ENCODE peak calls at places on chromosomes 2 and 18, in four cellular contexts. L, M, X and J are unnamed samples.
A peak's percentile ranks its signal among the peaks of the same experiment; 100 is the strongest.

GRCh38 chr2:240131941-240132650 is 4.0 kb downstream of the COPS9 start:
- DNase-seq in X (no peak), L (peak; percentile 66), M (no peak), J (no peak)

GRCh38 chr2:114068438-114068837 is 178.5 kb downstream of the ACTR3 start:
- DNase-seq in X (no peak), L (no peak), M (no peak), J (no peak)

GRCh38 chr2:16279641-16280040 is 339.3 kb downstream of the MYCN start:
- DNase-seq in M (no peak), L (no peak), X (no peak), J (no peak)

GRCh38 chr2:8455236-8456148 is 226.4 kb upstream of the ID2 start:
- DNase-seq in M (no peak), X (no peak), L (no peak), J (no peak)

GRCh38 chr2:62692225-62692624 is 13.3 kb upstream of the EHBP1 start:
- DNase-seq in X (no peak), L (no peak), M (no peak), J (no peak)

GRCh38 chr2:102540882-102541281 is 67.9 kb downstream of the SLC9A4 start:
- DNase-seq in L (no peak), X (peak; percentile 66), M (no peak), J (no peak)

GRCh38 chr18:34352385-34353163 is 127.9 kb upstream of the NOL4 start:
- DNase-seq in X (no peak), L (no peak), M (no peak), J (no peak)

GRCh38 chr2:173323371-173323770 is 31.3 kb upstream of the CDCA7 start:
- DNase-seq in M (no peak), X (no peak), L (no peak), J (no peak)

GRCh38 chr18:74718312-74718711 is 120.6 kb downstream of the ZNF407 start:
- DNase-seq in L (no peak), X (no peak), M (no peak), J (no peak)

GRCh38 chr2:191691016-191691725 is 13.2 kb downstream of the NABP1 start:
- DNase-seq in M (peak; percentile 61), X (peak; percentile 59), L (no peak), J (peak; percentile 35)

GRCh38 chr2:191687867-191688266 is 9.9 kb downstream of the NABP1 start:
- DNase-seq in L (no peak), M (no peak), X (no peak), J (no peak)

GRCh38 chr2:191686658-191687057 is 8.7 kb downstream of the NABP1 start:
- DNase-seq in L (no peak), M (no peak), X (no peak), J (no peak)

GRCh38 chr2:191690327-191690726 is 12.4 kb downstream of the NABP1 start:
- DNase-seq in L (no peak), M (no peak), X (no peak), J (no peak)

GRCh38 chr2:191688934-191689695 is 11.2 kb downstream of the NABP1 start:
- DNase-seq in M (peak; percentile 57), X (no peak), L (no peak), J (no peak)
- TF ChIP-seq POLR2A in M (no peak), X (no peak), L (no peak), J (no peak)

DNA sequence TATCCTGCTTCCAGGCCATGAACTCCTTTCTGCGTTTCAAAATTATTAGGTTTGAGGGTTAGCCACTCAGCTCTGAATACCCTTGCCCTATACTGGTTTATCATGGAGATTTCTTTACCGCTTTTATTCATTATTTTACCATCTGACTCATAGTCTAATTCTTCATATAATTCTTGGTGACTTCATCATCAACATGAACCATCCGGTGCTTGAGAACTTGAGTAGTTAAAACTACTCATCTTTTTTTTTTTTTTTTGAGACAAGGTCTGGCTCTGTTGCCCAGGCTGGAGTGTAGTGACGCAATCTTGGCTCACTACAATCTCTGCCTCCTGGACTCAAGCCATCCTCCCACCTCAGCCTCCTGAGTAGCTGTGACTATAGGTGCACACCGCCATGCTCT is 94.2 kb upstream of the LHCGR start:
- DNase-seq in M (no peak), L (no peak), X (no peak), J (no peak)
- TF ChIP-seq POLR2AphosphoS5 in M (no peak), L (no peak), X (no peak), J (no peak)

GRCh38 chr18:47286776-47287410 is 35.4 kb upstream of the SKOR2 start:
- DNase-seq in X (no peak), M (no peak), L (no peak), J (no peak)
- TF ChIP-seq POLR2A in X (no peak), M (no peak), L (no peak), J (no peak)

DNA sequence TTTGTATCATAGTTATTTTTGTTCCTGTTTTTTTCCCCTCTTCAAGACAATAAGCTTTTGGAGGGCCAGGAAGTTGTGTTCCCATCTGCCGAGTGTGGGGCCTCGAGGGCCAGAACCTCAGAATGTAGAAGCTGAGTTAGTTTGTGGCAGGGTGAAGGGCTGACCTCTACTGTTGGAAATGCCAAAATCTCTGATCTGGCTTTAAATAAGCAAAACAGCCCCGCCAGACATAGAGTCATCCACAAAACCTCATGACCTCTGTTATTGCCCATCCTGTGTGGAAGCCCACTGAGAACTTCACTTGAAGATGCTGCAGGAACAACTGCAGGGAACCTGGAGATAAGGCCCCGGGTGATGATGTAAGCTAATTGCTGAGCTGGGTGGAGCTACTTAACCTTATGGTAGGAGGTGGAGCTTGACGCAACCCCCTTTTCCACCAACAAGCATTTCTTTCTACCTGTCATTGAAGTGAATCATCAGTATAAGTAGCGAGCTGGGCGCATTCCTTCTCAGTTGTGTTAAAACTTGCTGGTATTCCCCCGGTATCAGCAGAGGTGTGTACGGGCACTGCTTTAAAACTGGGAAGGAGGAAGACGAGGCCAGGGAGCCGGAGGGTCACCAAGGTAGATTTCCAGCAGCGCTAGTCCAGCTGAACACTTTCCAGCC is 177.2 kb downstream of the NEDD4L start:
- DNase-seq in L (no peak), M (peak; percentile 90), X (peak; percentile 81), J (no peak)
- TF ChIP-seq POLR2AphosphoS5 in L (no peak), M (peak; percentile 62), X (peak; percentile 97), J (no peak)

DNA sequence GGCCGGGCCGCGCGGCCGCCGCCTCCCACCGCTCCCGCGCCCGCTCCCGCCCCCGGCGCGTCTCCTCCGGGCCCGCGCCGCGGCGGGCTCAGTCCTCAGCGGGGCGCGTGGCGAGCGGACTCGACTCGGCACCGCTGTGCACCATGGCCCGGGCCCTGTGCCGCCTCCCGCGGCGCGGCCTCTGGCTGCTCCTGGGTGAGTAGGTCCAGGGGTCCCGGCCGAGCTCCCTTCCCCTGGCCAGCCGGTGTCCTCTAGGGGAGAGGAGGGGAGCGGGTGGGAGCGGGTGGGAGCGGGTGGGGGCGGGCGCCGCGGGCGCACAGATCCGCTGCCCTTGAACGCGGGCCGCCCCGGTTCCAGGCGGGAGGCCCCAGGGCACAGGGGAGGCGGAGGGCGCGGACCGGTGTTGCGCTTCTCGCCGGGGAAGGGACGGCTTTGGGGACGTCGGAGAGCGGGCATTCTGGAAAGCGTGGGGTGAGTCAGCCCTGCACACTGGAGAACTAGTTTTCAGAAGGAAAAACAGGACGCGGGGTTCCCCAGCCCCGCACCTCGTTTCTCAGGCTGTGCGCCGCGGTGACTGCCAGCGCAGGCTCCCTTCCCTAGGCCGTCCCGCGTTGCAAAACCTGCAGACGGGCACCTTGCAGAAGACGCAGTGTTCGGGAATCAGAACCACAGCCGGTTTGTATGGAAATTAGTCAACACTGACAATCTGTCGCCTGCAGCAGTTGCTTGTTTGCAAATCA is at the start of gene RAMP1:
- DNase-seq in M (no peak), X (no peak), L (peak; percentile 71), J (no peak)
- TF ChIP-seq POLR2A in M (no peak), X (no peak), L (no peak), J (no peak)

GRCh38 chr2:205947621-205948495 is 138.1 kb downstream of the INO80D start:
- DNase-seq in X (peak; percentile 68), M (peak; percentile 33), L (peak; percentile 81), J (peak; percentile 65)
- TF ChIP-seq POLR2AphosphoS5 in X (peak; percentile 25), M (no peak), L (no peak), J (no peak)

GRCh38 chr2:235641956-235642355 is 148.1 kb downstream of the AGAP1 start:
- DNase-seq in L (no peak), X (no peak), M (no peak), J (no peak)
- TF ChIP-seq POLR2A in L (no peak), X (no peak), M (no peak), J (no peak)